ENCODE peak calls at places on chromosomes 6 and 20, in seven cellular contexts. V is IMR-90, F is fibroblast of villous mesenchyme, B is GM12865, T is pancreas, K is thoracic aorta, N is choroid plexus epithelial cell. J is an unnamed sample.

GRCh38 chr20:272718-273117 is 15.2 kb downstream of the DEFB132 start:
- DNase-seq in B (no peak), V (no peak), K (no peak), T (no peak), N (no peak), F (no peak), J (no peak)

GRCh38 chr6:163539101-163539762 is 124.7 kb downstream of the QKI start:
- DNase-seq in B (no peak), T (no peak), F (no peak), K (no peak), N (no peak), V (no peak), J (no peak)

GRCh38 chr6:52377538-52378221 is 15.7 kb downstream of the PAQR8 start:
- DNase-seq in N (no peak), T (no peak), B (no peak), K (no peak), F (no peak), V (no peak), J (no peak)

GRCh38 chr20:1718604-1719384 is 61.2 kb upstream of the SIRPG start:
- DNase-seq in B (no peak), N (peak), K (no peak), T (no peak), F (peak), V (peak), J (peak)

GRCh38 chr6:28683945-28684538 is 158.4 kb downstream of the GPX5 start:
- DNase-seq in T (no peak), V (peak), F (peak), K (no peak), N (peak), B (peak), J (peak)

GRCh38 chr6:158642097-158642601 is 2.4 kb downstream of the DYNLT1 start:
- DNase-seq in N (peak), V (peak), B (no peak), T (no peak), K (no peak), F (peak), J (peak)

GRCh38 chr6:107330190-107330589 is 129.2 kb downstream of the PDSS2 start:
- DNase-seq in K (no peak), F (no peak), V (no peak), B (peak), T (no peak), N (no peak), J (no peak)

GRCh38 chr6:43142101-43142500 is 29.0 kb upstream of the SRF start:
- DNase-seq in V (no peak), B (no peak), T (no peak), F (no peak), K (no peak), N (no peak), J (no peak)

GRCh38 chr6:20424679-20425078 is 23.0 kb downstream of the E2F3 start:
- DNase-seq in V (no peak), T (no peak), F (peak), K (no peak), B (no peak), N (peak), J (no peak)

GRCh38 chr20:50050660-50051308 is 62.2 kb downstream of the UBE2V1 start:
- DNase-seq in B (no peak), F (peak), V (no peak), K (no peak), N (no peak), T (no peak), J (no peak)

GRCh38 chr20:43711098-43711654 is 15.6 kb downstream of the GTSF1L start:
- DNase-seq in K (no peak), N (no peak), T (no peak), F (no peak), V (no peak), B (peak), J (no peak)

GRCh38 chr6:156808287-156808686 is 31.1 kb downstream of the ARID1B start:
- DNase-seq in F (no peak), B (peak), N (peak), T (no peak), V (peak), K (no peak), J (no peak)

GRCh38 chr20:14445310-14445709 is 107.9 kb upstream of the FLRT3 start:
- DNase-seq in K (no peak), F (peak), V (peak), N (no peak), B (no peak), T (no peak), J (peak)

GRCh38 chr6:3915076-3915791 is 66.1 kb downstream of the FAM50B start:
- DNase-seq in F (no peak), V (no peak), T (no peak), B (peak), N (no peak), K (no peak), J (no peak)

GRCh38 chr6:28209753-28210535 is 15.1 kb upstream of the ZSCAN9 start:
- DNase-seq in N (no peak), B (no peak), K (no peak), V (no peak), T (no peak), F (no peak), J (peak)

GRCh38 chr6:20084411-20084810 is 127.9 kb downstream of the MBOAT1 start:
- DNase-seq in K (no peak), F (peak), V (no peak), T (no peak), N (no peak), B (no peak), J (no peak)

GRCh38 chr6:122755901-122756300 is 23.6 kb upstream of the FABP7 start:
- DNase-seq in T (no peak), K (no peak), N (no peak), V (no peak), B (no peak), F (no peak), J (no peak)

GRCh38 chr6:42314571-42314950 is 96.9 kb upstream of the MRPS10 start:
- DNase-seq in V (no peak), F (peak), K (no peak), N (no peak), B (no peak), T (no peak), J (peak)

GRCh38 chr20:36272547-36273220 is 33.5 kb upstream of the DLGAP4 start:
- DNase-seq in N (no peak), B (no peak), F (no peak), V (no peak), K (no peak), T (no peak), J (no peak)

GRCh38 chr20:52410182-52410647 is 218.6 kb upstream of the ZFP64 start:
- DNase-seq in B (no peak), K (no peak), N (peak), T (no peak), V (peak), F (peak), J (no peak)

GRCh38 chr6:124223596-124223995 is 419.9 kb downstream of the NKAIN2 start:
- DNase-seq in B (no peak), V (no peak), F (peak), K (no peak), N (peak), T (no peak), J (peak)

GRCh38 chr6:40413231-40413755 is 173.9 kb downstream of the LRFN2 start:
- DNase-seq in B (no peak), T (no peak), N (peak), F (no peak), V (no peak), K (no peak), J (no peak)

GRCh38 chr20:58359441-58359840 is 29.6 kb upstream of the VAPB start:
- DNase-seq in T (no peak), B (no peak), K (no peak), F (peak), N (peak), V (peak), J (no peak)

GRCh38 chr6:85449818-85450577 is at the start of gene NT5E:
- DNase-seq in F (peak), B (peak), V (peak), T (peak), N (peak), K (peak), J (peak)

GRCh38 chr6:123655520-123656306 is 19.0 kb upstream of the TRDN start:
- DNase-seq in F (peak), T (no peak), K (no peak), B (no peak), V (no peak), N (no peak), J (no peak)

GRCh38 chr6:26240981-26241770 is 123.8 kb upstream of the BTN3A2 start:
- DNase-seq in K (no peak), N (peak), F (peak), T (no peak), V (peak), B (peak), J (peak)

GRCh38 chr6:136822051-136822378 is 377 bp upstream of the PEX7 start:
- DNase-seq in V (peak), T (no peak), F (peak), B (no peak), K (no peak), N (peak), J (no peak)

GRCh38 chr6:84763397-84764331 is 734 bp downstream of the TBX18 start:
- DNase-seq in F (peak), T (peak), V (peak), N (peak), B (no peak), K (peak), J (peak)

GRCh38 chr6:97195117-97195516 is 87.9 kb downstream of the MMS22L start:
- DNase-seq in B (no peak), N (peak), V (peak), K (no peak), T (no peak), F (peak), J (no peak)

GRCh38 chr6:1285589-1286340 is 26.1 kb upstream of the FOXQ1 start:
- DNase-seq in V (peak), K (no peak), B (no peak), F (peak), N (peak), T (no peak), J (peak)

GRCh38 chr6:26269406-26270120 is 95.4 kb upstream of the BTN3A2 start:
- DNase-seq in V (no peak), F (no peak), B (peak), T (no peak), N (no peak), K (no peak), J (no peak)

DNA sequence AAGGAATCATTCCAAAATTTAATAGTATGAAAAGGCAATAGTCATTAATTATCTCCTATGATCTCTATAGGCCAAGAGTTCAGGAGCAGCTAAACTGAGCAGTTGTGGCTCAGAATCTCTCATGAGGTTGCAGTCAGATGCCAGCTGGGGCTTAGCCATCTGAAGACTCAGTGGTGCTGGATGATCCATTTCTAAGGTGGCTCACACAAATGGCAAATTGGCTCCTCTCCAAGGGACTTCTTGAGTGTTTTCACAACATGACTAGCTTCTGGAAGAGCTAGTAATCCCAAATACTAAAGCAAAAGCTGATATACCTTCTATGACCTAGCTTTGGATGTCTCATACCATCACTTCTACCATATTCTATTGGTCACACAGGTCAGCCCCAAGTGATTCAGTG is 104.2 kb downstream of the HAO1 start:
- DNase-seq in B (no peak), T (no peak), K (no peak), V (no peak), N (no peak), F (no peak), J (no peak)
- TF ChIP-seq CTCF in B (no peak), T (no peak), K (no peak), V (no peak), N (no peak), F (no peak), J (no peak)

DNA sequence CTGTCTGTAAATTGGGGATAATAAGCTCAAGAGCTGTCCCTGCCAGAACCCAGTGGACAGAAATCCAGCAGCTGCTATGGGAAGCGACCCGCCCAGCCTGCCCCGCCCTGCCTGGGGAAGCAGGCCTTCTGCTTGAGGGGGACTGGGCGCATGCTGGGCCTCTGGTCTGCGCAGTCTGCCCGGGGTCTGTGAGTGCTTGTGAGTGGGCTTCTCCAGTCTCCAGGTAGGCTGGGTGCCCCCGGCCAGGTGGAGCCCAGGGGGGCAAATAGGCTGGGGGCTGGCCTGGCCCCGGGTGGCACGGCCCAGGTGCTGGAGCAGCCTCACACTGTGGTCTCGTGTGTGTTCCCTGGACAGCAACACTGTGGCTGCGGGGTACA is 657 bp upstream of the RBBP8NL start:
- DNase-seq in K (no peak), V (no peak), F (no peak), T (peak), B (no peak), N (no peak), J (peak)
- H3K4me3 ChIP-seq in K (no peak), V (no peak), F (no peak), T (peak), B (no peak), N (no peak), J (no peak)

DNA sequence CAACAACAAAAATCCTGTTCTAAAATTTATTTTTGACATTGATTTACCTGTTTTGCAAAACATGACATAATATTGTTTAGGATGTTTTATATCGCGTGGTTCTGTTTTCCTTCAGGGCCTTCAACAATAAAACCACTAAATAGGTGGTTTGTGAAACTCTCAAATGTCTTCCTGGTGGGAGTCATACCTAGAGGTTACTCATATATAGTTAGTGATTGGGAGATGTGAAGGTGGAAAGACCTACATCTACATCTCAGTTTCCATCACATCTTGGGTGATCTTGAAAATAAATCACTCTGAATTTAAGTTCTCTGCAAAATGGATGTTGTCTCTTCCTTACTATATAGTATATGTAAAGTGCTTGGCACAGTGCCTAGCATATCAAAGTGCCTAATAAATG is 22.9 kb downstream of the C6orf62 start:
- DNase-seq in K (no peak), T (no peak), B (no peak), V (no peak), N (no peak), F (no peak), J (no peak)
- TF ChIP-seq CTCF in K (no peak), T (no peak), B (no peak), V (no peak), N (no peak), F (no peak), J (no peak)

GRCh38 chr6:36955671-36956070 is 1.1 kb downstream of the PI16 start:
- DNase-seq in V (no peak), K (no peak), N (no peak), B (no peak), F (no peak), T (no peak), J (no peak)
- H3K4me3 ChIP-seq in V (no peak), K (no peak), N (no peak), B (no peak), F (no peak), T (no peak), J (no peak)

DNA sequence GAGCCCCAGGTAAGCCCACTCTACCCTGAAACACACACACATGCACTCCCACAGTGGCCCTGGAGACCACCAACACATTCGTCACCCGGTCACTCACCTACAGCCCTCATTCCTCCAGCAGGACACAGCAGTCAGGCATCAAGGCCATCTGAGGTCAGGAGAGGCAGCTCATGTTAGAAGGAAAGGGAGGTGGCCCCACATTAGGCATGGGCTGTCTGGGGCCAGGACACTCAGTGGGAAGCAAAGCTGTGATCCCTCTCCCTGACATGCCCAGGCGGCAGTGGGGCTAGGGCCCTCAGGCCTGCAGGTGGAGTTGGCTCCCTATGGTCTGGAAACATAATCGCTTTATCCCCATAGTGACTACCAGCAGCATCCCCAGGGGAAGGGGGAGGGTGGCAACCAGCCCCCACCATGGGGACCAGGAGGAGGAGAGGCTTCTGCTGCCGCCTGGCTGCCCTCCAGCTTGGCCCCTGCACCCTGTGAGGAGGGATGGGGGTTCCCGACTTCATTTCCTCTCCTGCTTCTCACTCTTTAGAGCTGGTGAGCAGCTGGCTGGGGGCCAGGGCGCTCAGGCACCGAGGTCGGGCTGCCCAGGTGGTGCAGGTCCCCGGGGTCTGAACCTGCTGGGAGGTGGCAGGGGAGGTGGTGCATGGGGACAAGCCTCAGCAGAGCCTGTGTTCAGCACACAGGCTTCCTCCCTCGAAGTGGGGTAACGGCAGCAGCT is 76.6 kb upstream of the CST7 start:
- DNase-seq in T (no peak), V (no peak), N (no peak), B (peak), F (no peak), K (no peak), J (no peak)
- TF ChIP-seq CTCF in T (no peak), V (no peak), N (no peak), B (no peak), F (no peak), K (no peak), J (no peak)

J was measured in epithelial cell of esophagus.